ENCODE peak calls at places on chromosomes 16 and 17, in ten cellular contexts. One of them, this sample, is unnamed.

GRCh38 chr16:80720759-80721470 is 83.5 kb downstream of the CDYL2 start:
- DNase-seq in dorsolateral prefrontal cortex: no peak
- DNase-seq in endodermal cell: no peak
- DNase-seq in psoas muscle: no peak
- DNase-seq in mesendoderm: no peak
- DNase-seq in tibial artery: no peak
- DNase-seq in heart left ventricle: no peak
- DNase-seq in neuronal stem cell: no peak
- DNase-seq in CD4-positive, alpha-beta T cell: no peak
- DNase-seq in left lung: no peak
- DNase-seq in this sample: no peak

GRCh38 chr17:81537343-81537855 is 9.2 kb downstream of the FSCN2 start:
- DNase-seq in dorsolateral prefrontal cortex: no peak
- DNase-seq in endodermal cell: peak
- DNase-seq in psoas muscle: peak
- DNase-seq in mesendoderm: peak
- DNase-seq in tibial artery: no peak
- DNase-seq in heart left ventricle: no peak
- DNase-seq in neuronal stem cell: no peak
- DNase-seq in CD4-positive, alpha-beta T cell: peak
- DNase-seq in left lung: no peak
- DNase-seq in this sample: no peak

GRCh38 chr17:29051731-29052130 is 8.8 kb downstream of the PIPOX start:
- DNase-seq in dorsolateral prefrontal cortex: no peak
- DNase-seq in endodermal cell: no peak
- DNase-seq in psoas muscle: no peak
- DNase-seq in mesendoderm: no peak
- DNase-seq in tibial artery: no peak
- DNase-seq in heart left ventricle: no peak
- DNase-seq in neuronal stem cell: no peak
- DNase-seq in CD4-positive, alpha-beta T cell: no peak
- DNase-seq in left lung: no peak
- DNase-seq in this sample: no peak

GRCh38 chr16:10907757-10908045 is 30.7 kb downstream of the CIITA start:
- DNase-seq in dorsolateral prefrontal cortex: no peak
- DNase-seq in endodermal cell: no peak
- DNase-seq in psoas muscle: no peak
- DNase-seq in mesendoderm: no peak
- DNase-seq in tibial artery: no peak
- DNase-seq in heart left ventricle: no peak
- DNase-seq in neuronal stem cell: no peak
- DNase-seq in CD4-positive, alpha-beta T cell: no peak
- DNase-seq in left lung: no peak
- DNase-seq in this sample: no peak

GRCh38 chr17:75498726-75499213 is 16.6 kb downstream of the CASKIN2 start:
- DNase-seq in dorsolateral prefrontal cortex: no peak
- DNase-seq in endodermal cell: peak
- DNase-seq in psoas muscle: peak
- DNase-seq in mesendoderm: peak
- DNase-seq in tibial artery: no peak
- DNase-seq in heart left ventricle: no peak
- DNase-seq in neuronal stem cell: no peak
- DNase-seq in CD4-positive, alpha-beta T cell: no peak
- DNase-seq in left lung: no peak
- DNase-seq in this sample: no peak

GRCh38 chr16:66402591-66403230 is 24.4 kb upstream of the BEAN1 start:
- DNase-seq in dorsolateral prefrontal cortex: no peak
- DNase-seq in endodermal cell: peak
- DNase-seq in psoas muscle: no peak
- DNase-seq in mesendoderm: no peak
- DNase-seq in tibial artery: no peak
- DNase-seq in heart left ventricle: no peak
- DNase-seq in neuronal stem cell: no peak
- DNase-seq in CD4-positive, alpha-beta T cell: no peak
- DNase-seq in left lung: no peak
- DNase-seq in this sample: no peak

GRCh38 chr17:37742762-37743611 is 1.9 kb downstream of the HNF1B start:
- DNase-seq in dorsolateral prefrontal cortex: no peak
- DNase-seq in endodermal cell: peak
- DNase-seq in psoas muscle: no peak
- DNase-seq in mesendoderm: peak
- DNase-seq in tibial artery: no peak
- DNase-seq in heart left ventricle: no peak
- DNase-seq in neuronal stem cell: peak
- DNase-seq in CD4-positive, alpha-beta T cell: no peak
- DNase-seq in left lung: no peak
- DNase-seq in this sample: no peak

GRCh38 chr17:17051791-17052461 is 9.7 kb downstream of the MPRIP start:
- DNase-seq in dorsolateral prefrontal cortex: no peak
- DNase-seq in endodermal cell: peak
- DNase-seq in psoas muscle: peak
- DNase-seq in mesendoderm: no peak
- DNase-seq in tibial artery: peak
- DNase-seq in heart left ventricle: peak
- DNase-seq in neuronal stem cell: no peak
- DNase-seq in CD4-positive, alpha-beta T cell: peak
- DNase-seq in left lung: no peak
- DNase-seq in this sample: no peak

GRCh38 chr17:81337449-81337848 is 42.3 kb upstream of the SLC38A10 start:
- DNase-seq in dorsolateral prefrontal cortex: no peak
- DNase-seq in endodermal cell: peak
- DNase-seq in psoas muscle: peak
- DNase-seq in mesendoderm: no peak
- DNase-seq in tibial artery: no peak
- DNase-seq in heart left ventricle: peak
- DNase-seq in neuronal stem cell: no peak
- DNase-seq in CD4-positive, alpha-beta T cell: no peak
- DNase-seq in left lung: peak
- DNase-seq in this sample: no peak

GRCh38 chr17:80725532-80725931 is 180.9 kb downstream of the RPTOR start:
- DNase-seq in dorsolateral prefrontal cortex: no peak
- DNase-seq in endodermal cell: no peak
- DNase-seq in psoas muscle: no peak
- DNase-seq in mesendoderm: no peak
- DNase-seq in tibial artery: no peak
- DNase-seq in heart left ventricle: no peak
- DNase-seq in neuronal stem cell: no peak
- DNase-seq in CD4-positive, alpha-beta T cell: no peak
- DNase-seq in left lung: no peak
- DNase-seq in this sample: no peak

GRCh38 chr17:40937384-40937819 is at the start of gene KRT23:
- DNase-seq in dorsolateral prefrontal cortex: no peak
- DNase-seq in endodermal cell: peak
- DNase-seq in psoas muscle: no peak
- DNase-seq in mesendoderm: peak
- DNase-seq in tibial artery: no peak
- DNase-seq in heart left ventricle: no peak
- DNase-seq in neuronal stem cell: no peak
- DNase-seq in CD4-positive, alpha-beta T cell: no peak
- DNase-seq in left lung: no peak
- DNase-seq in this sample: peak

GRCh38 chr17:6423931-6424330 is 11.0 kb downstream of the AIPL1 start:
- DNase-seq in dorsolateral prefrontal cortex: no peak
- DNase-seq in endodermal cell: no peak
- DNase-seq in psoas muscle: no peak
- DNase-seq in mesendoderm: no peak
- DNase-seq in tibial artery: no peak
- DNase-seq in heart left ventricle: no peak
- DNase-seq in neuronal stem cell: no peak
- DNase-seq in CD4-positive, alpha-beta T cell: no peak
- DNase-seq in left lung: no peak
- DNase-seq in this sample: no peak
- H3K27ac ChIP-seq in dorsolateral prefrontal cortex: no peak
- H3K27ac ChIP-seq in endodermal cell: no peak
- H3K27ac ChIP-seq in psoas muscle: no peak
- H3K27ac ChIP-seq in mesendoderm: no peak
- H3K27ac ChIP-seq in tibial artery: no peak
- H3K27ac ChIP-seq in heart left ventricle: no peak
- H3K27ac ChIP-seq in neuronal stem cell: no peak
- H3K27ac ChIP-seq in CD4-positive, alpha-beta T cell: no peak
- H3K27ac ChIP-seq in left lung: no peak
- H3K27ac ChIP-seq in this sample: no peak

GRCh38 chr16:56628486-56629035 is 3.0 kb downstream of the MT1E start:
- DNase-seq in dorsolateral prefrontal cortex: no peak
- DNase-seq in endodermal cell: no peak
- DNase-seq in psoas muscle: no peak
- DNase-seq in mesendoderm: no peak
- DNase-seq in tibial artery: no peak
- DNase-seq in heart left ventricle: no peak
- DNase-seq in neuronal stem cell: no peak
- DNase-seq in CD4-positive, alpha-beta T cell: no peak
- DNase-seq in left lung: no peak
- DNase-seq in this sample: no peak

GRCh38 chr16:56631197-56631596 is 1.3 kb upstream of the MT1M start:
- DNase-seq in dorsolateral prefrontal cortex: no peak
- DNase-seq in endodermal cell: no peak
- DNase-seq in psoas muscle: no peak
- DNase-seq in mesendoderm: no peak
- DNase-seq in tibial artery: no peak
- DNase-seq in heart left ventricle: no peak
- DNase-seq in neuronal stem cell: no peak
- DNase-seq in CD4-positive, alpha-beta T cell: no peak
- DNase-seq in left lung: no peak
- DNase-seq in this sample: no peak

GRCh38 chr16:56631832-56632159 is 663 bp upstream of the MT1M start:
- DNase-seq in dorsolateral prefrontal cortex: no peak
- DNase-seq in endodermal cell: no peak
- DNase-seq in psoas muscle: no peak
- DNase-seq in mesendoderm: no peak
- DNase-seq in tibial artery: no peak
- DNase-seq in heart left ventricle: no peak
- DNase-seq in neuronal stem cell: no peak
- DNase-seq in CD4-positive, alpha-beta T cell: no peak
- DNase-seq in left lung: no peak
- DNase-seq in this sample: no peak

GRCh38 chr16:56630134-56630533 is 2.3 kb upstream of the MT1M start:
- DNase-seq in dorsolateral prefrontal cortex: no peak
- DNase-seq in endodermal cell: no peak
- DNase-seq in psoas muscle: no peak
- DNase-seq in mesendoderm: no peak
- DNase-seq in tibial artery: no peak
- DNase-seq in heart left ventricle: no peak
- DNase-seq in neuronal stem cell: no peak
- DNase-seq in CD4-positive, alpha-beta T cell: no peak
- DNase-seq in left lung: no peak
- DNase-seq in this sample: no peak

GRCh38 chr16:56629531-56629930 is 2.9 kb upstream of the MT1M start:
- DNase-seq in dorsolateral prefrontal cortex: no peak
- DNase-seq in endodermal cell: no peak
- DNase-seq in psoas muscle: no peak
- DNase-seq in mesendoderm: no peak
- DNase-seq in tibial artery: no peak
- DNase-seq in heart left ventricle: no peak
- DNase-seq in neuronal stem cell: no peak
- DNase-seq in CD4-positive, alpha-beta T cell: no peak
- DNase-seq in left lung: no peak
- DNase-seq in this sample: no peak
- H3K27ac ChIP-seq in dorsolateral prefrontal cortex: no peak
- H3K27ac ChIP-seq in endodermal cell: no peak
- H3K27ac ChIP-seq in psoas muscle: peak
- H3K27ac ChIP-seq in mesendoderm: no peak
- H3K27ac ChIP-seq in tibial artery: peak
- H3K27ac ChIP-seq in heart left ventricle: no peak
- H3K27ac ChIP-seq in neuronal stem cell: no peak
- H3K27ac ChIP-seq in CD4-positive, alpha-beta T cell: no peak
- H3K27ac ChIP-seq in left lung: no peak
- H3K27ac ChIP-seq in this sample: no peak

GRCh38 chr17:58703137-58703846 is 10.9 kb downstream of the RAD51C start:
- DNase-seq in dorsolateral prefrontal cortex: no peak
- DNase-seq in endodermal cell: no peak
- DNase-seq in psoas muscle: no peak
- DNase-seq in mesendoderm: no peak
- DNase-seq in tibial artery: no peak
- DNase-seq in heart left ventricle: no peak
- DNase-seq in neuronal stem cell: no peak
- DNase-seq in CD4-positive, alpha-beta T cell: no peak
- DNase-seq in left lung: no peak
- DNase-seq in this sample: no peak

GRCh38 chr17:58702045-58702476 is 9.7 kb downstream of the RAD51C start:
- DNase-seq in dorsolateral prefrontal cortex: no peak
- DNase-seq in endodermal cell: peak
- DNase-seq in psoas muscle: no peak
- DNase-seq in mesendoderm: no peak
- DNase-seq in tibial artery: no peak
- DNase-seq in heart left ventricle: no peak
- DNase-seq in neuronal stem cell: no peak
- DNase-seq in CD4-positive, alpha-beta T cell: no peak
- DNase-seq in left lung: no peak
- DNase-seq in this sample: no peak

GRCh38 chr17:58702708-58703107 is 10.3 kb downstream of the RAD51C start:
- DNase-seq in dorsolateral prefrontal cortex: no peak
- DNase-seq in endodermal cell: no peak
- DNase-seq in psoas muscle: no peak
- DNase-seq in mesendoderm: no peak
- DNase-seq in tibial artery: no peak
- DNase-seq in heart left ventricle: no peak
- DNase-seq in neuronal stem cell: no peak
- DNase-seq in CD4-positive, alpha-beta T cell: no peak
- DNase-seq in left lung: no peak
- DNase-seq in this sample: no peak

GRCh38 chr17:58706351-58707140 is 14.1 kb downstream of the RAD51C start:
- DNase-seq in dorsolateral prefrontal cortex: no peak
- DNase-seq in endodermal cell: peak
- DNase-seq in psoas muscle: no peak
- DNase-seq in mesendoderm: no peak
- DNase-seq in tibial artery: no peak
- DNase-seq in heart left ventricle: no peak
- DNase-seq in neuronal stem cell: no peak
- DNase-seq in CD4-positive, alpha-beta T cell: no peak
- DNase-seq in left lung: no peak
- DNase-seq in this sample: no peak

DNA sequence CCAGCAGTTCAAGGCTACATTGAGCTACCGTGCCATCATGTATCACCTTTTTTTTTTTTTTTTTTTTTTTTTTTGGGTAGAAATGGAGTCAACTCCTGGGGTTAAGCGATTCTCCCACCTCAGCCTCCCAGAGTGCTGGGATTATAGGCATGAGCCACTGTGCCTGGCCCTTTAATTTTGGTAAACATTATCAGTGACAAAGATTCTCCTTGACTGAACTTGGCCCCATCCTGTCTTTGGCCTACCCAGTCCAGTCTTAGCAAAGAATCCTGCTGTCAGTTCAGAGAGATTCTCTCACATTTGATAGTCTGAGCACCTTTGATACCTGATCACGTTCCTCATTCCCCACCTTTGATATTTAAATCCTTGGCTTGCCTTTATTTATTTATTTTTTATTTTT is 11.5 kb downstream of the RAD51C start:
- DNase-seq in dorsolateral prefrontal cortex: no peak
- DNase-seq in endodermal cell: peak
- DNase-seq in psoas muscle: no peak
- DNase-seq in mesendoderm: no peak
- DNase-seq in tibial artery: no peak
- DNase-seq in heart left ventricle: no peak
- DNase-seq in neuronal stem cell: no peak
- DNase-seq in CD4-positive, alpha-beta T cell: no peak
- DNase-seq in left lung: no peak
- DNase-seq in this sample: no peak
- H3K27ac ChIP-seq in dorsolateral prefrontal cortex: no peak
- H3K27ac ChIP-seq in endodermal cell: no peak
- H3K27ac ChIP-seq in psoas muscle: no peak
- H3K27ac ChIP-seq in mesendoderm: no peak
- H3K27ac ChIP-seq in tibial artery: no peak
- H3K27ac ChIP-seq in heart left ventricle: no peak
- H3K27ac ChIP-seq in neuronal stem cell: no peak
- H3K27ac ChIP-seq in CD4-positive, alpha-beta T cell: no peak
- H3K27ac ChIP-seq in left lung: no peak
- H3K27ac ChIP-seq in this sample: no peak

GRCh38 chr16:2323701-2324100 is 16.8 kb downstream of the ABCA3 start:
- DNase-seq in dorsolateral prefrontal cortex: no peak
- DNase-seq in endodermal cell: no peak
- DNase-seq in psoas muscle: no peak
- DNase-seq in mesendoderm: no peak
- DNase-seq in tibial artery: no peak
- DNase-seq in heart left ventricle: no peak
- DNase-seq in neuronal stem cell: no peak
- DNase-seq in CD4-positive, alpha-beta T cell: no peak
- DNase-seq in left lung: no peak
- DNase-seq in this sample: no peak
- H3K27ac ChIP-seq in dorsolateral prefrontal cortex: no peak
- H3K27ac ChIP-seq in endodermal cell: no peak
- H3K27ac ChIP-seq in psoas muscle: no peak
- H3K27ac ChIP-seq in mesendoderm: no peak
- H3K27ac ChIP-seq in tibial artery: no peak
- H3K27ac ChIP-seq in heart left ventricle: no peak
- H3K27ac ChIP-seq in neuronal stem cell: no peak
- H3K27ac ChIP-seq in CD4-positive, alpha-beta T cell: no peak
- H3K27ac ChIP-seq in left lung: peak
- H3K27ac ChIP-seq in this sample: no peak

This sample was measured in caudate nucleus.